ENCODE peak calls at places on chromosomes 12 and 14, in eight cellular contexts. One of them, this sample, is unnamed. For H3K36me3 and H3K4me1, the result is how much of the 10 kb centered on the place peaks cover.

GRCh38 chr12:65556676-65557424 is 267.4 kb upstream of the HMGA2 start:
- DNase-seq in fibroblast of lung: peak
- DNase-seq in mucosa of descending colon: peak
- DNase-seq in psoas muscle: peak
- DNase-seq in transverse colon: peak
- DNase-seq in CD8-positive, alpha-beta T cell: peak
- DNase-seq in ovary: peak
- DNase-seq in heart right ventricle: peak
- DNase-seq in this sample: peak

GRCh38 chr14:73943083-73943482 is 6.8 kb downstream of the FAM161B start:
- DNase-seq in fibroblast of lung: peak
- DNase-seq in mucosa of descending colon: no peak
- DNase-seq in psoas muscle: no peak
- DNase-seq in transverse colon: no peak
- DNase-seq in CD8-positive, alpha-beta T cell: no peak
- DNase-seq in ovary: no peak
- DNase-seq in heart right ventricle: no peak
- DNase-seq in this sample: no peak

GRCh38 chr12:47102845-47103666 is 23.3 kb upstream of the AMIGO2 start:
- DNase-seq in fibroblast of lung: peak
- DNase-seq in mucosa of descending colon: no peak
- DNase-seq in psoas muscle: no peak
- DNase-seq in transverse colon: no peak
- DNase-seq in CD8-positive, alpha-beta T cell: no peak
- DNase-seq in ovary: peak
- DNase-seq in heart right ventricle: no peak
- DNase-seq in this sample: no peak

GRCh38 chr14:69580009-69580577 is 5.4 kb upstream of the CCDC177 start:
- DNase-seq in fibroblast of lung: peak
- DNase-seq in mucosa of descending colon: no peak
- DNase-seq in psoas muscle: no peak
- DNase-seq in transverse colon: no peak
- DNase-seq in CD8-positive, alpha-beta T cell: no peak
- DNase-seq in ovary: no peak
- DNase-seq in heart right ventricle: no peak
- DNase-seq in this sample: peak

GRCh38 chr14:55416866-55417265 is 5.2 kb upstream of the ATG14 start:
- DNase-seq in fibroblast of lung: no peak
- DNase-seq in mucosa of descending colon: no peak
- DNase-seq in psoas muscle: no peak
- DNase-seq in transverse colon: peak
- DNase-seq in CD8-positive, alpha-beta T cell: no peak
- DNase-seq in ovary: no peak
- DNase-seq in heart right ventricle: no peak
- DNase-seq in this sample: peak

GRCh38 chr14:97413991-97414717 is 617.0 kb downstream of the VRK1 start:
- DNase-seq in fibroblast of lung: no peak
- DNase-seq in mucosa of descending colon: no peak
- DNase-seq in psoas muscle: no peak
- DNase-seq in transverse colon: no peak
- DNase-seq in CD8-positive, alpha-beta T cell: no peak
- DNase-seq in ovary: no peak
- DNase-seq in heart right ventricle: no peak
- DNase-seq in this sample: no peak

GRCh38 chr12:517538-517937 is 57.8 kb downstream of the B4GALNT3 start:
- DNase-seq in fibroblast of lung: no peak
- DNase-seq in mucosa of descending colon: no peak
- DNase-seq in psoas muscle: no peak
- DNase-seq in transverse colon: no peak
- DNase-seq in CD8-positive, alpha-beta T cell: no peak
- DNase-seq in ovary: no peak
- DNase-seq in heart right ventricle: no peak
- DNase-seq in this sample: no peak

GRCh38 chr12:132448453-132448800 is 41.5 kb upstream of the FBRSL1 start:
- DNase-seq in fibroblast of lung: no peak
- DNase-seq in mucosa of descending colon: no peak
- DNase-seq in psoas muscle: peak
- DNase-seq in transverse colon: no peak
- DNase-seq in CD8-positive, alpha-beta T cell: no peak
- DNase-seq in ovary: no peak
- DNase-seq in heart right ventricle: no peak
- DNase-seq in this sample: no peak

GRCh38 chr12:116053479-116054195 is 223.9 kb downstream of the MED13L start:
- DNase-seq in fibroblast of lung: peak
- DNase-seq in mucosa of descending colon: no peak
- DNase-seq in psoas muscle: peak
- DNase-seq in transverse colon: peak
- DNase-seq in CD8-positive, alpha-beta T cell: no peak
- DNase-seq in ovary: no peak
- DNase-seq in heart right ventricle: peak
- DNase-seq in this sample: peak

GRCh38 chr14:96095058-96095457 is 55.9 kb downstream of the C14orf132 start:
- DNase-seq in fibroblast of lung: no peak
- DNase-seq in mucosa of descending colon: no peak
- DNase-seq in psoas muscle: no peak
- DNase-seq in transverse colon: no peak
- DNase-seq in CD8-positive, alpha-beta T cell: no peak
- DNase-seq in ovary: no peak
- DNase-seq in heart right ventricle: no peak
- DNase-seq in this sample: no peak

GRCh38 chr14:37824936-37825698 is 229.7 kb downstream of the TTC6 start:
- DNase-seq in fibroblast of lung: peak
- DNase-seq in mucosa of descending colon: no peak
- DNase-seq in psoas muscle: no peak
- DNase-seq in transverse colon: no peak
- DNase-seq in CD8-positive, alpha-beta T cell: no peak
- DNase-seq in ovary: no peak
- DNase-seq in heart right ventricle: no peak
- DNase-seq in this sample: no peak

GRCh38 chr12:110498984-110499706 is 2.8 kb downstream of the VPS29 start:
- DNase-seq in fibroblast of lung: peak
- DNase-seq in mucosa of descending colon: no peak
- DNase-seq in psoas muscle: no peak
- DNase-seq in transverse colon: no peak
- DNase-seq in CD8-positive, alpha-beta T cell: no peak
- DNase-seq in ovary: no peak
- DNase-seq in heart right ventricle: no peak
- DNase-seq in this sample: no peak

GRCh38 chr12:113271466-113271852 is 50.2 kb downstream of the TPCN1 start:
- DNase-seq in fibroblast of lung: no peak
- DNase-seq in mucosa of descending colon: no peak
- DNase-seq in psoas muscle: no peak
- DNase-seq in transverse colon: no peak
- DNase-seq in CD8-positive, alpha-beta T cell: no peak
- DNase-seq in ovary: no peak
- DNase-seq in heart right ventricle: no peak
- DNase-seq in this sample: no peak

GRCh38 chr12:113269257-113269943 is 48.1 kb downstream of the TPCN1 start:
- DNase-seq in fibroblast of lung: no peak
- DNase-seq in mucosa of descending colon: peak
- DNase-seq in psoas muscle: no peak
- DNase-seq in transverse colon: no peak
- DNase-seq in CD8-positive, alpha-beta T cell: no peak
- DNase-seq in ovary: peak
- DNase-seq in heart right ventricle: no peak
- DNase-seq in this sample: no peak

GRCh38 chr12:113271853-113272561 is 50.7 kb downstream of the TPCN1 start:
- DNase-seq in fibroblast of lung: peak
- DNase-seq in mucosa of descending colon: peak
- DNase-seq in psoas muscle: peak
- DNase-seq in transverse colon: peak
- DNase-seq in CD8-positive, alpha-beta T cell: no peak
- DNase-seq in ovary: peak
- DNase-seq in heart right ventricle: peak
- DNase-seq in this sample: peak

GRCh38 chr12:113268621-113269020 is 47.4 kb downstream of the TPCN1 start:
- DNase-seq in fibroblast of lung: no peak
- DNase-seq in mucosa of descending colon: peak
- DNase-seq in psoas muscle: no peak
- DNase-seq in transverse colon: no peak
- DNase-seq in CD8-positive, alpha-beta T cell: no peak
- DNase-seq in ovary: peak
- DNase-seq in heart right ventricle: no peak
- DNase-seq in this sample: no peak

GRCh38 chr12:113270709-113271009 is 49.4 kb downstream of the TPCN1 start:
- DNase-seq in fibroblast of lung: no peak
- DNase-seq in mucosa of descending colon: peak
- DNase-seq in psoas muscle: no peak
- DNase-seq in transverse colon: no peak
- DNase-seq in CD8-positive, alpha-beta T cell: no peak
- DNase-seq in ovary: peak
- DNase-seq in heart right ventricle: no peak
- DNase-seq in this sample: no peak
- H3K36me3 ChIP-seq in fibroblast of lung: under half
- H3K36me3 ChIP-seq in mucosa of descending colon: under half
- H3K36me3 ChIP-seq in psoas muscle: half or more
- H3K36me3 ChIP-seq in transverse colon: under half
- H3K36me3 ChIP-seq in CD8-positive, alpha-beta T cell: under half
- H3K36me3 ChIP-seq in ovary: under half
- H3K36me3 ChIP-seq in heart right ventricle: under half
- H3K36me3 ChIP-seq in this sample: under half

DNA sequence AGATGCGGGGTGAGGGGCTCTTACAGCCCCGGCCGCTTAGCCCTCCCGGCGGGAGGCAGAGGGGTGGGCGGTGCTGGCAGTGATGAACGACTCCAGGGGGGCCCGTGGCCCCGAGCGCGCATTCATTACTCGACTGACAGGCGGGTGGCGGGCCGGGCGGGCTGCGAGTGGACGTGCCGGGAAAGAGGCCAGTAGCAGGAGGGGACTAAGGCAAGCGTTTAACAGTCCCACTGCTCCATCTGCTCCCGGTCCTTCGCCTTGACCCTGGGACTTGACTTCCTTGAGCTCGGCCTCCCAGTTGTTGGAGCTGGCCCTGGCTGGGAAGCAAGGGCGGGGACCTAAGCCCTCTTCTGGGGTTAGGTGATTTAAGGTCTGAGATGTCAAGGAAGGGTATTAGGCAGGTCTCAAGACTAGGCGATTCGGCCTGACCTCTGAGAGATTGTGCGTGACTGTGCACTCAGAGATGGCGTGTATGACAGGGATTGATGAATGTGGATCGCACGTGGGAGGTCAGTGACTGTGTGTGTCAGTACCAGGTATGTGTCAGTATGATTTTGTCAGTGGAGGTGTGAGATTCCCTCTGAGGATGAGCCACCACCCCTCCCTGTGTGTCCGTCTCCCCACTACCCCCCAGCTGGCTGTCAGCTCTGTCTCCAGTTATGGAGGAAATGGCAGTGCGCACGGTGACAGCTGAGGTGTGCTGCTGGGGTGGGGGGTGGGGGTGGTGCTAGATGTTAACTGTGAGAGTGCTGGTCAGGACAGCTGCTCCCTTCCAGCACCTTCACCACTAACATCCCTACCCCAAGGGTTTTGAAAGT is 3.6 kb upstream of the DNAJC22 start:
- DNase-seq in fibroblast of lung: no peak
- DNase-seq in mucosa of descending colon: no peak
- DNase-seq in psoas muscle: no peak
- DNase-seq in transverse colon: no peak
- DNase-seq in CD8-positive, alpha-beta T cell: no peak
- DNase-seq in ovary: no peak
- DNase-seq in heart right ventricle: no peak
- DNase-seq in this sample: no peak
- TF ChIP-seq CTCF in fibroblast of lung: no peak
- TF ChIP-seq CTCF in mucosa of descending colon: no peak
- TF ChIP-seq CTCF in psoas muscle: no peak
- TF ChIP-seq CTCF in transverse colon: no peak
- TF ChIP-seq CTCF in CD8-positive, alpha-beta T cell: no peak
- TF ChIP-seq CTCF in ovary: no peak
- TF ChIP-seq CTCF in heart right ventricle: no peak
- TF ChIP-seq CTCF in this sample: no peak

DNA sequence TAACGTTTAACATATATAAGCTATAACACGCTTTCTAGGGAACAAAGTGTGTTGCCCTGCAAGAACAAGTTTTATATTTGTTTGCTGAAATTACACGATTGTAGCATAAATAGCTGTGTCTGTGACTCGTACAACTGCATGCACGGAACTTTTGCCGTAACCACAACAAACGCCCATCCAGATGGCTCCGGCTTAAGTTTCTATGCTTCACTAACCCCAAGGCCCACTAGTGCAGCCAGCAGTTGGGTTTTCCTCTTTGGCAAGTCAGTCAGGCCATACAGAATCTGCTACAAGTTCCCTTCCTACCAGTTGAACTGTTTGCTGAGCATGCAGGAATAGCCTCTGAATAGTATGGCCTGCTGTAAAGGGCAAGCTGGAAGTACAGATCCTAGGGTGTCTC is 12.1 kb downstream of the CSRP2 start:
- DNase-seq in fibroblast of lung: peak
- DNase-seq in mucosa of descending colon: no peak
- DNase-seq in psoas muscle: no peak
- DNase-seq in transverse colon: no peak
- DNase-seq in CD8-positive, alpha-beta T cell: no peak
- DNase-seq in ovary: no peak
- DNase-seq in heart right ventricle: no peak
- DNase-seq in this sample: no peak
- H3K4me1 ChIP-seq in fibroblast of lung: under half
- H3K4me1 ChIP-seq in mucosa of descending colon: under half
- H3K4me1 ChIP-seq in psoas muscle: under half
- H3K4me1 ChIP-seq in transverse colon: under half
- H3K4me1 ChIP-seq in CD8-positive, alpha-beta T cell: under half
- H3K4me1 ChIP-seq in ovary: under half
- H3K4me1 ChIP-seq in heart right ventricle: under half
- H3K4me1 ChIP-seq in this sample: under half

DNA sequence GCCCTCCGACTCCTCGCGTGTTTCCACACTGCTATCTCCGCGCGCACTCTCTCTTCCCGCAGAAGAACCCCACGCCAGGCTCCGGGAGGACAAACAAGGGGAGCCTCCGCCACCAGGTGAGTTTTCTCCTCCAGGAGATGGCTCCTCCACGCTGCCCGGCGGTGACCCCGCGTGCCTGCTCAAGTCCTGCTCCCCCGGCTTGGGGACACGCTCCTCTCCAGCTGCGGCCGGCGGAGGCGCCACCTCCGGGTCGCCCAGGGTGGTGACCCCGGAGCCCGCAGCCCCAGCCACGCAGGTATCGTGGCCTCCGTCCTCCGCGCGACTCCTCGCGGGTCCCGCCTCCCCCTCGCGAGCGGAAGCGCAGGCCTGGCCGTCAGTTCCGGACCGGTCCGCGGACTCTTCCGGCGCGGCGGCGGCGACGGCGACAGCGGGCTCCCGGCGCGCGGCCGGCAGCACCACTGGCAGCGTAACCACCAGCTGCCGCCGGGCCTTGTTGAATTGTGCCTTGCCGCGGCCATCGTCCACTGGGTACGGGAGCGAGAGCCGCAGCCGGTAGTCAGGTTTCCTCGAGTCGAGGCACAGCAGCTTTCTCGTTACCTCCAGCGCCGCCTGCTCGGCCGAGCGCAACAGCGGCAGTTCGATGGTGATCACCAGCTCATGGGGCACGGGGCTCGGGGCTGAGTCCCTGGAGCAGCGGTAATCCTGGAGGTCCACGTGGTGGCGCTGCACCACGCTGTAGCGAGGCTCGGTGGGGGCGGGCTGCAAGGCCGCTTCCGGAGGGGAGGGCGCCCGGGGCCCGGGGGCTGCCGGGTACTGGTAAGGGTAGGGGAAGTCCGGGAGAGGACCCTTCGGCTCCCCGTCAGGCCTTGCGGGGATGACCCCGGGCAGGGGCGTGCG is 1.1 kb downstream of the DNAAF2 start:
- DNase-seq in fibroblast of lung: peak
- DNase-seq in mucosa of descending colon: peak
- DNase-seq in psoas muscle: peak
- DNase-seq in transverse colon: peak
- DNase-seq in CD8-positive, alpha-beta T cell: peak
- DNase-seq in ovary: peak
- DNase-seq in heart right ventricle: peak
- DNase-seq in this sample: peak
- H3K36me3 ChIP-seq in fibroblast of lung: under half
- H3K36me3 ChIP-seq in mucosa of descending colon: under half
- H3K36me3 ChIP-seq in psoas muscle: under half
- H3K36me3 ChIP-seq in transverse colon: under half
- H3K36me3 ChIP-seq in CD8-positive, alpha-beta T cell: under half
- H3K36me3 ChIP-seq in ovary: under half
- H3K36me3 ChIP-seq in heart right ventricle: under half
- H3K36me3 ChIP-seq in this sample: under half

This sample was measured in cardiac muscle cell.